ENCODE peak calls at places on chromosomes 16 and 17, in ten cellular contexts. R, M, D, S, B, K, J, O, P and I are unnamed samples.

GRCh38 chr16:30491744-30492308 is 19.3 kb downstream of the ITGAL start:
- DNase-seq in M (peak; percentile 66), R (no peak), J (peak; percentile 22), S (peak; percentile 74), D (peak; percentile 17), K (no peak), B (no peak), O (no peak), P (no peak), I (peak; percentile 70)

GRCh38 chr17:79707931-79708891 is 22.5 kb upstream of the ENPP7 start:
- DNase-seq in R (peak; percentile 53), O (no peak), J (no peak), K (no peak), M (peak; percentile 71), S (peak; percentile 35), B (no peak), P (no peak), D (peak; percentile 30), I (peak; percentile 75)

GRCh38 chr17:9931144-9931543 is 26.1 kb upstream of the RCVRN start:
- DNase-seq in R (no peak), M (no peak), K (no peak), D (no peak), P (no peak), S (no peak), J (no peak), O (peak; percentile 28), B (no peak), I (no peak)

GRCh38 chr16:68768170-68768569 is 31.1 kb downstream of the CDH1 start:
- DNase-seq in K (no peak), M (no peak), B (no peak), R (no peak), S (no peak), J (no peak), O (no peak), P (no peak), D (no peak), I (no peak)

GRCh38 chr16:88804552-88805339 is 1.2 kb downstream of the CDT1 start:
- DNase-seq in B (peak; percentile 63), J (no peak), P (peak; percentile 83), K (no peak), D (no peak), R (peak; percentile 21), M (peak; percentile 36), S (no peak), O (peak; percentile 78), I (peak; percentile 27)

GRCh38 chr16:27221576-27222498 is 18.5 kb downstream of the KDM8 start:
- DNase-seq in K (no peak), R (no peak), D (peak; percentile 33), O (peak; percentile 32), S (no peak), P (no peak), J (peak; percentile 82), B (no peak), M (no peak), I (peak; percentile 19)

GRCh38 chr17:7852262-7852670 is 2.6 kb upstream of the TMEM88 start:
- DNase-seq in R (no peak), M (no peak), D (peak; percentile 12), B (peak; percentile 69), P (no peak), J (no peak), O (peak; percentile 72), S (no peak), K (peak; percentile 55), I (no peak)

GRCh38 chr16:11367483-11367906 is 22.2 kb downstream of the RMI2 start:
- DNase-seq in K (no peak), J (no peak), O (no peak), B (no peak), M (no peak), P (no peak), D (no peak), S (no peak), R (no peak), I (no peak)

GRCh38 chr17:35801583-35802224 is 6.3 kb upstream of the MMP28 start:
- DNase-seq in B (peak; percentile 83), S (peak; percentile 99), D (peak; percentile 78), M (no peak), J (peak; percentile 81), R (no peak), O (peak; percentile 85), K (peak; percentile 88), P (peak; percentile 49), I (no peak)

GRCh38 chr16:24939738-24940137 is 75.4 kb downstream of the ARHGAP17 start:
- DNase-seq in M (no peak), J (no peak), P (no peak), B (no peak), S (no peak), K (no peak), R (no peak), D (no peak), O (no peak), I (no peak)

GRCh38 chr16:86573215-86573614 is 5.1 kb upstream of the FOXL1 start:
- DNase-seq in D (no peak), O (no peak), P (peak; percentile 24), B (no peak), J (no peak), S (no peak), R (no peak), K (no peak), M (no peak), I (peak; percentile 57)

GRCh38 chr17:55089955-55090573 is 121.5 kb downstream of the STXBP4 start:
- DNase-seq in J (no peak), K (no peak), P (no peak), M (peak; percentile 8), R (peak; percentile 51), D (no peak), B (no peak), S (no peak), O (no peak), I (peak; percentile 7)

GRCh38 chr16:67548265-67549126 is 13.8 kb upstream of the CTCF start:
- DNase-seq in B (no peak), S (peak; percentile 55), O (no peak), P (no peak), M (no peak), J (no peak), K (no peak), D (no peak), R (no peak), I (no peak)
- H3K4me1 ChIP-seq in B (peaks cover 5% of the 10 kb centered on the region), S (peaks cover 23% of the 10 kb centered on the region), O (peaks cover 15% of the 10 kb centered on the region), P (peaks cover 10% of the 10 kb centered on the region), M (no peaks in the 10 kb centered on the region), J (peaks cover 3% of the 10 kb centered on the region), K (no peaks in the 10 kb centered on the region), D (peaks cover 74% of the 10 kb centered on the region), R (peaks cover 42% of the 10 kb centered on the region), I (peaks cover 3% of the 10 kb centered on the region)

DNA sequence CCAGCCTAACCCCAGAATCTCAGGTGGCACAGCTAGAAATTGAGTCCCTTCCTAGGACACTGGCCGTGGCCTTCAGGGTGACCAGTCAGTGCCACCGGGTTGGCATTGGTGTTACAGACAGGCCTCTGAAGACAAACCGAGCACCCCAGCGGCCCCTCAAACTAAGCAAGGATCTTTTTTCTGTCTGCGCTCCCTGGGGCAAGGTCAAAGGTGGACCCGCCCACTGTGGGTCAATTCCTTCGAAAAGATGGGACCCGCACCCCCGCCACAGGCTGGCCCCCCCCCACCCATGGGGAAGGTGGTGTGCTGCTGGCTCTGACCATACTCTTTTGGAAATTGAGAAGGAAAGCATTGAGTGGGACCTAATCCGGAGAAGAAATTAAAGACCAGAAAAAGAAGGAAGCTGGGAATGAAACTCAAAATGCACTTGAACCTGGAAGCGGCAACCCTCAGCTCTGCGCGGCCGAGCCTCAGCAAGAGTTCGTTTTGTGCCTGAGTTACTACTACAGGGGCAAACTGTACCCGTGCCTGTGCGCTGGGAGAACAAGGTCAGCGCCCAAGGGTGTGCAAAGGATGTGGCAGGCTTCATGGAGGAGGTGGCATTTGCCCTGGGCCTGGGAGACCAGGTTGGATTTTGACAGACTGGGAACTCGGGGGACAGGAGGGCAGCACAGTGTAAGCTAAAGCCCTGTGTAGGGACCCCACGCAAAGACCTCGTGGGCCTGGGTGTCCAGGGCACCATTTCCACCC is 20.4 kb downstream of the TMC6 start:
- DNase-seq in K (peak; percentile 43), O (peak; percentile 43), R (no peak), J (no peak), B (peak; percentile 46), M (no peak), D (no peak), P (peak; percentile 44), S (no peak), I (no peak)
- H3K4me3 ChIP-seq in K (no peak overlapping the region), O (no peak overlapping the region), R (no peak overlapping the region), J (no peak overlapping the region), B (no peak overlapping the region), M (no peak overlapping the region), D (no peak overlapping the region), P (no peak overlapping the region), S (no peak overlapping the region), I (no peak overlapping the region)

DNA sequence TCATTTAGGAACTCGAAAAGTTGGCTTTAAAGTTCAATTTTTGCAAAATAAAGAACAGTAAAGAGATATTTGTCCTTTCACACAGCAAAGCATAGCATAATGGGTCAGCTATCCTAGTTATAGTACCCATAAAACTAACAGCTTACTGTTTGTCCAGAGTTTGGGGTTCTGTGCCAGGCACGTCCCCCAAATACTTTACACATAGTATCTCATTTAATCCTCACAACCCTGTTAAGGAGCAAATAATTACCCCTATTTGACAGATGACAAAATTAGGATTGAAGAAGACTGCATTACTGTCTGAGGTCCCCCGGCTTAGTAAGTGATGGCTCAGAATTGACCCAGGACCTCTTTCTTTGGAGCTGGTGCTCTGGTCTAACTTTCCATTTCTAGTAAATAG is 52.6 kb downstream of the MYO1D start:
- DNase-seq in R (no peak), D (no peak), M (no peak), O (no peak), P (no peak), B (no peak), S (no peak), K (no peak), J (no peak), I (no peak)
- H3K4me1 ChIP-seq in R (peaks cover 7% of the 10 kb centered on the region), D (peaks cover 17% of the 10 kb centered on the region), M (peaks cover 8% of the 10 kb centered on the region), O (peaks cover 31% of the 10 kb centered on the region), P (no peaks in the 10 kb centered on the region), B (peaks cover 88% of the 10 kb centered on the region), S (peaks cover 28% of the 10 kb centered on the region), K (peaks cover 10% of the 10 kb centered on the region), J (no peaks in the 10 kb centered on the region), I (peaks cover 43% of the 10 kb centered on the region)

DNA sequence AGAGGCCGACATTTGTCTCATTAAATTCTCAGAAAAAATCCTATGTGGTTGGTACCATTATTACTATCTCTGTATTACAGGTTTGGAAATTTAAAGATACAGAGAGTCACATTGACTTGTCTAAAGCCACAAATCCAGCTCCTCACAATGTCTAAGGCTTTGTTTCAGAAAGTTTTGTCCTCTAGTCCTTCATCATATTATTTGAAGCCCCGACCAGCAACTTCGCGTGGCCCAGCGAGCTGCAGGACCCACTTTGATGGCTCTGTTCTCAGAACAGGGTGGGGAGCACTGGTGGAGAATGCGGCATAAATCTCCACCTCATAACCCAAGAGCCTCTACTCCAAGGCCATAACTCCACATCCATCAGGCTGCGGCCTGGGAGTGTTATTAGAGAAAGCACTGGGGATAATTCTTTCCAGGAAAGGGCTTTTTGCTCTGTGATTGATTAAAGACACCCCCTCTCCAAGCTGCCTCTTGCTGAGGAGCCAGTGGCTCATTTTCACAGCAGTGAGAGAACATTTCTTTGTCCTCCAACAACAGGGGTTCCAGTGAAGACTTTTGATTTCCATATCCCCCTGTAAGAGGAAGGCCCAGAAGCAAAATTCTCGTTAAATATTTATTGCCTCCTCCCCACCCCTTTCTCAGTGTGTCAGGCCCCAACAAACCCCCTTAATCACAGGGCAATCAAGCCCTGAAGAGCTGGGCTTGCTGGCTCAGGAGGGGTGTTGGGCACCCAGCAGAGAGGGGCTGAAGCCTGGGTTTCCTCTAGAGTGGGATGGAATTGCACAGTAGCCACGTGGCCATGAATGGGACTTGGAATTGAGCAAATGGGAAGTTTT is 113.7 kb upstream of the CDH11 start:
- DNase-seq in P (no peak), J (no peak), O (no peak), S (no peak), M (no peak), K (no peak), B (no peak), R (no peak), D (no peak), I (no peak)
- H3K4me3 ChIP-seq in P (no peak overlapping the region), J (no peak overlapping the region), O (no peak overlapping the region), S (no peak overlapping the region), M (no peak overlapping the region), K (no peak overlapping the region), B (no peak overlapping the region), R (no peak overlapping the region), D (no peak overlapping the region), I (no peak overlapping the region)